ENCODE peak calls at places on chromosomes 6 and 20, in five cellular contexts. R is HCT116, L is IMR-90, F is suprapubic skin, Z is endothelial cell of umbilical vein. U is an unnamed sample.

GRCh38 chr6:36847152-36847551 is 7.9 kb upstream of the CPNE5 start:
- DNase-seq in R (no peak), L (no peak), F (no peak), Z (no peak), U (no peak)

GRCh38 chr6:128464790-128465189 is 55.6 kb downstream of the PTPRK start:
- DNase-seq in R (no peak), L (no peak), F (no peak), Z (peak), U (no peak)

GRCh38 chr20:52592567-52592966 is 379.6 kb upstream of the TSHZ2 start:
- DNase-seq in R (no peak), L (no peak), F (no peak), Z (no peak), U (no peak)

GRCh38 chr20:63498950-63499332 is at the start of gene EEF1A2:
- DNase-seq in R (no peak), L (no peak), F (no peak), Z (no peak), U (peak)

GRCh38 chr6:157840776-157841175 is 17.7 kb downstream of the SNX9 start:
- DNase-seq in R (no peak), L (peak), F (no peak), Z (peak), U (no peak)

GRCh38 chr6:157993076-157993475 is 11.4 kb downstream of the SYNJ2 start:
- DNase-seq in R (no peak), L (no peak), F (no peak), Z (peak), U (no peak)

GRCh38 chr20:38094373-38094775 is 60.8 kb downstream of the RPRD1B start:
- DNase-seq in R (no peak), L (peak), F (no peak), Z (peak), U (no peak)

GRCh38 chr6:130324657-130325056 is 41.2 kb upstream of the TMEM200A start:
- DNase-seq in R (no peak), L (peak), F (no peak), Z (no peak), U (no peak)

GRCh38 chr6:8535505-8535904 is 100.2 kb upstream of the SLC35B3 start:
- DNase-seq in R (no peak), L (no peak), F (no peak), Z (no peak), U (no peak)

GRCh38 chr6:134216304-134217029 is 101.4 kb downstream of the SGK1 start:
- DNase-seq in R (no peak), L (no peak), F (no peak), Z (no peak), U (no peak)

GRCh38 chr6:116244284-116244683 is 9.6 kb downstream of the TSPYL4 start:
- DNase-seq in R (no peak), L (no peak), F (no peak), Z (no peak), U (no peak)

GRCh38 chr6:125198285-125199009 is 44.9 kb downstream of the TPD52L1 start:
- DNase-seq in R (no peak), L (no peak), F (no peak), Z (no peak), U (no peak)

GRCh38 chr20:50717312-50717711 is 14.1 kb upstream of the PARD6B start:
- DNase-seq in R (no peak), L (no peak), F (no peak), Z (no peak), U (no peak)

GRCh38 chr20:49668181-49668877 is 45.3 kb downstream of the B4GALT5 start:
- DNase-seq in R (no peak), L (no peak), F (no peak), Z (no peak), U (peak)

GRCh38 chr6:72816022-72816421 is 194.2 kb downstream of the KCNQ5 start:
- DNase-seq in R (no peak), L (no peak), F (no peak), Z (no peak), U (no peak)

GRCh38 chr20:23536601-23537000 is 31.7 kb downstream of the CST9L start:
- DNase-seq in R (no peak), L (no peak), F (no peak), Z (no peak), U (no peak)

GRCh38 chr6:162711376-162711775 is 16.2 kb downstream of the PRKN start:
- DNase-seq in R (no peak), L (no peak), F (no peak), Z (no peak), U (no peak)

GRCh38 chr6:125346926-125347563 is 45.3 kb upstream of the HDDC2 start:
- DNase-seq in R (no peak), L (no peak), F (no peak), Z (no peak), U (no peak)

GRCh38 chr6:17754254-17754653 is 47.5 kb upstream of the NUP153 start:
- DNase-seq in R (no peak), L (no peak), F (no peak), Z (no peak), U (no peak)

GRCh38 chr20:43837856-43838702 is 76.6 kb upstream of the TOX2 start:
- DNase-seq in R (no peak), L (no peak), F (no peak), Z (no peak), U (no peak)

GRCh38 chr6:41704656-41705328 is 30.6 kb downstream of the TFEB start:
- DNase-seq in R (no peak), L (no peak), F (no peak), Z (no peak), U (no peak)

GRCh38 chr20:23362392-23363256 is 642 bp downstream of the GZF1 start:
- DNase-seq in R (no peak), L (peak), F (no peak), Z (no peak), U (peak)

GRCh38 chr20:14477125-14477524 is 139.7 kb upstream of the FLRT3 start:
- DNase-seq in R (no peak), L (peak), F (no peak), Z (no peak), U (no peak)

GRCh38 chr6:149431905-149432775 is 32.1 kb downstream of the SUMO4 start:
- DNase-seq in R (peak), L (peak), F (peak), Z (peak), U (peak)

GRCh38 chr6:38843798-38844197 is 128.7 kb downstream of the DNAH8 start:
- DNase-seq in R (no peak), L (no peak), F (no peak), Z (no peak), U (no peak)

GRCh38 chr6:147909645-147910044 is 401.2 kb downstream of the SAMD5 start:
- DNase-seq in R (no peak), L (peak), F (no peak), Z (no peak), U (no peak)

GRCh38 chr6:147820520-147820919 is 312.0 kb downstream of the SAMD5 start:
- DNase-seq in R (no peak), L (no peak), F (no peak), Z (no peak), U (no peak)

GRCh38 chr6:27753668-27754407 is 158.4 kb downstream of the OR2B2 start:
- DNase-seq in R (peak), L (peak), F (no peak), Z (peak), U (peak)

GRCh38 chr6:87700729-87701675 is 1.0 kb downstream of the AKIRIN2 start:
- DNase-seq in R (no peak), L (peak), F (no peak), Z (peak), U (peak)

GRCh38 chr6:30399390-30400058 is 54.6 kb downstream of the RPP21 start:
- DNase-seq in R (no peak), L (peak), F (no peak), Z (no peak), U (no peak)

GRCh38 chr6:56959094-56959493 is 4.2 kb downstream of the BEND6 start:
- DNase-seq in R (no peak), L (peak), F (no peak), Z (no peak), U (no peak)

GRCh38 chr20:9808166-9808565 is 30.7 kb downstream of the PAK5 start:
- DNase-seq in R (no peak), L (no peak), F (no peak), Z (no peak), U (no peak)

GRCh38 chr6:87182321-87182720 is 27.0 kb downstream of the ZNF292 start:
- DNase-seq in R (no peak), L (no peak), F (no peak), Z (no peak), U (no peak)

GRCh38 chr6:139429559-139430150 is 55.2 kb upstream of the CITED2 start:
- DNase-seq in R (no peak), L (no peak), F (no peak), Z (no peak), U (no peak)

GRCh38 chr20:60266184-60266823 is 308.1 kb downstream of the CDH26 start:
- DNase-seq in R (no peak), L (no peak), F (no peak), Z (no peak), U (no peak)

GRCh38 chr20:23180451-23180921 is 94.4 kb upstream of the CD93 start:
- DNase-seq in R (no peak), L (no peak), F (no peak), Z (no peak), U (no peak)

GRCh38 chr6:39051399-39052122 is 3.0 kb downstream of the GLP1R start:
- DNase-seq in R (no peak), L (no peak), F (peak), Z (no peak), U (no peak)

GRCh38 chr6:81003156-81003555 is 749.3 kb downstream of the TENT5A start:
- DNase-seq in R (no peak), L (no peak), F (no peak), Z (no peak), U (no peak)

GRCh38 chr6:39453956-39454524 is 131.5 kb upstream of the KCNK16 start:
- DNase-seq in R (no peak), L (no peak), F (no peak), Z (no peak), U (no peak)

GRCh38 chr6:155520078-155520477 is 64.4 kb upstream of the NOX3 start:
- DNase-seq in R (no peak), L (no peak), F (no peak), Z (no peak), U (no peak)

DNA sequence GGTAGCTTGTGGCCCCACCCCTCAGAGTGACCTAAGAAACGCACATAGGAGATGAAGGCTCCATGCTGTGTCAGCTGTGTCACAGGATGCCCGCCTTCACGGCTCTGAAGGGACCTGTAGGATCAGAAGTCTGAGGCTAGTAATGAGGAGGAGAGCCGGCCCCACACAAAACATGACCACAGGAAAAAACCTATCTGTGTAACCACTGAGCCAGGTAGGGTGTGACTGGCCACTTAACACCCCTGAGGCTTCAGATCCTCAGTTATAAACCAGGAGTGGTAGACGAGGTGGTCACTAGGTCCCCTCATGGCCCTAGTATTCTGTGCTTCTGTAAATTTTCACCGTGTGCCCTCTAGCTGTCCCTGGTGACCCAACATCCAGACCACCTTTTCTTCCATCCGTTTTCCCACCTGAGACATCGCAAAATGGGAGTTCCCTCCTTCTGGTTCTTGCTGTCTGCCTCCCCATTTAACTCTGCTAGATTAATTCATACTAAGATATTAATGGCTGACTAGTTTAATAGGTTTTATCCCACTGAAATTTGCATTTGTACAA is 52.8 kb downstream of the TBC1D7 start:
- DNase-seq in R (no peak), L (no peak), F (no peak), Z (no peak), U (no peak)
- TF ChIP-seq POLR2A in R (no peak), L (no peak), F (no peak), Z (no peak), U (no peak)

GRCh38 chr6:106005954-106006353 is 80.2 kb upstream of the PRDM1 start:
- DNase-seq in R (no peak), L (peak), F (no peak), Z (no peak), U (no peak)
- TF ChIP-seq POLR2A in R (no peak), L (no peak), F (no peak), Z (no peak), U (no peak)

DNA sequence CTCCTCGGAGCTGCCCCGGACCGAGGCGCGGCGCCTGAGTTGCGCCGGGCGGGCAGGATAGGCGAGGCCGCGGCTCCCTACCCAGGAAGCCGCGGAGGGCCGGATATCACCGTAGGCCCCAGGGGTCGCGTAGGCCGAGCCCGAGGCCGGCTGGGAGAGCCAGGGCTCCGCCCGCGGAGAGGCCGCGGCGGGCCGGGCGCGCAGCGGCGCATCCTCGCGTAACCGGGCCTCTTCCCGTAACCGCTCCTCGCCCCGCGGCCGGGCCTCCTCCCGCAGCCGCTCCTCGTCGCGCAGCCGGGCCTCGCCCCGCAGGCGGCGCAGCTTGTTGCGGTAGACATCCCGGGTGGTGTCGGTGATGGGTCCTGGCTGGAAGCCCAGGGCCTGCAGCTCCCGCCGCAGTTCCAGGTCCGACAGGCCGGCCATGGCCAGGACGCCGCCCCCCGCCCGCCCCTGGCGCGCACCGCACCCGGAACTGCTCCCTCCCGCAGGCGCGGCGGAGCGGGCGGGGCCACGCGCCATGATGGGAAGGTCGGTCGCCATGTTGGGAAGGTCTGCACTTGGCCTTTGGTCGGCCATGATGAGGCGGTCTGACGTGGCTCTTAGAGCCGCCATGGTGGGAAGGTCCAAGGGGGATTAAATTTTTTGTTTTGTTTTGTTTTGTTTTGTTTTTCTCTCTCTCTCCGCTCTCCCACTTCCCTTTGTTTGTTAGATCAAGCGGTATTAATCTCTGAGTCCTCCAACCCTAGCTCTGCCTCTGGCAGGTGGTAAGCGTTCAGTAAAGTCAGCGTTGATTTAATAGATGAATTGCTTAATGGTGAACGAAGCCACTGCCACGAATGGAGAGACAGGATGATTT is at the start of gene LEMD2:
- DNase-seq in R (peak), L (peak), F (peak), Z (peak), U (peak)
- TF ChIP-seq POLR2A in R (peak), L (peak), F (no peak), Z (peak), U (peak)

DNA sequence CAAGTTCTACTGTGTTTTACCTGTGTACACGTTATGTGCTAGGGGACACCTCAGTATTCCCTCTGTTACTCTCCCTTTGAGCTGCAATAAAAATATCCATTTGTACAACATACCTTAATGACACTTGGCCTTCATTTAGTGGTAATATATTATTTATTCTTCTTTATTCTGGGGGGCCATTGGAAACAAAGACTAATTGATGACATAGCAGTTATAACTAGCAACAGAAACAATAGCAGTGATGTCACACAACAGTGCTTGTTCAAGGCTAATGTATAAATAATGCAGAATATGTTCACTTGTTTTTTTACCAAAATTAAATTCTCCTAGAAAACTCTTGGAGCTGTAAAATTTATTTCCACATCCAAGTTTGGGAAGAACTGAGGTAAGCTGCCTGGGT is 92.2 kb upstream of the FAM83B start:
- DNase-seq in R (no peak), L (no peak), F (no peak), Z (no peak), U (no peak)
- TF ChIP-seq POLR2A in R (no peak), L (no peak), F (no peak), Z (no peak), U (no peak)